ENCODE peak calls at places on chromosomes 4 and X, in six cellular contexts. Q is mammary epithelial cell, U is endothelial cell of umbilical vein, H is OCI-LY7, I is PC-9, N is pancreas. M is an unnamed sample.
A peak's percentile ranks its signal among the peaks of the same experiment; 100 is the strongest.

GRCh38 chr4:100162027-100162685 is 28.1 kb downstream of the DDIT4L start:
- DNase-seq in Q (no peak), U (peak; percentile 19), H (peak; percentile 18), I (no peak), N (no peak), M (no peak)

GRCh38 chr4:10611673-10612072 is 72.9 kb downstream of the CLNK start:
- DNase-seq in Q (peak; percentile 73), U (peak; percentile 76), H (no peak), I (peak; percentile 28), N (no peak), M (no peak)

GRCh38 chr4:31328921-31329320 is 608.8 kb downstream of the PCDH7 start:
- DNase-seq in Q (no peak), U (no peak), H (no peak), I (no peak), N (no peak), M (no peak)

GRCh38 chrX:47217121-47217851 is 1.2 kb upstream of the CDK16 start:
- DNase-seq in Q (peak; percentile 86), U (no peak), H (no peak), I (peak; percentile 35), N (peak; percentile 35), M (no peak)

GRCh38 chr4:39770005-39770404 is 72.1 kb downstream of the UBE2K start:
- DNase-seq in Q (no peak), U (no peak), H (no peak), I (no peak), N (no peak), M (no peak)

GRCh38 chr4:81052119-81053068 is 21.9 kb downstream of the BMP3 start:
- DNase-seq in Q (peak; percentile 26), U (peak; percentile 52), H (peak; percentile 99), I (peak; percentile 44), N (peak; percentile 59), M (peak; percentile 61)

GRCh38 chrX:154655346-154655745 is 2.0 kb upstream of the CTAG2 start:
- DNase-seq in Q (no peak), U (no peak), H (no peak), I (no peak), N (no peak), M (no peak)

GRCh38 chrX:43693602-43694406 is 37.7 kb downstream of the MAOA start:
- DNase-seq in Q (no peak), U (peak; percentile 76), H (no peak), I (no peak), N (peak; percentile 62), M (peak; percentile 28)

GRCh38 chr4:8534129-8534528 is 46.1 kb upstream of the GPR78 start:
- DNase-seq in Q (peak; percentile 97), U (peak; percentile 23), H (no peak), I (peak; percentile 71), N (peak; percentile 80), M (peak; percentile 37)

GRCh38 chrX:68997461-68997860 is 167.8 kb downstream of the PJA1 start:
- DNase-seq in Q (no peak), U (peak; percentile 57), H (no peak), I (no peak), N (no peak), M (no peak)
- H3K4me1 ChIP-seq in Q (peaks cover 37% of the 10 kb centered on the region), U (peaks cover 23% of the 10 kb centered on the region), H (no peaks in the 10 kb centered on the region), I (peaks cover 28% of the 10 kb centered on the region), N (no peaks in the 10 kb centered on the region), M (peaks cover 8% of the 10 kb centered on the region)

GRCh38 chr4:170071196-170071595 is 18.6 kb downstream of the AADAT start:
- DNase-seq in Q (no peak), U (no peak), H (no peak), I (no peak), N (no peak), M (no peak)
- H3K36me3 ChIP-seq in Q (peaks cover 14% of the 10 kb centered on the region), U (no peaks in the 10 kb centered on the region), H (no peaks in the 10 kb centered on the region), I (no peaks in the 10 kb centered on the region), N (no peaks in the 10 kb centered on the region), M (no peaks in the 10 kb centered on the region)

DNA sequence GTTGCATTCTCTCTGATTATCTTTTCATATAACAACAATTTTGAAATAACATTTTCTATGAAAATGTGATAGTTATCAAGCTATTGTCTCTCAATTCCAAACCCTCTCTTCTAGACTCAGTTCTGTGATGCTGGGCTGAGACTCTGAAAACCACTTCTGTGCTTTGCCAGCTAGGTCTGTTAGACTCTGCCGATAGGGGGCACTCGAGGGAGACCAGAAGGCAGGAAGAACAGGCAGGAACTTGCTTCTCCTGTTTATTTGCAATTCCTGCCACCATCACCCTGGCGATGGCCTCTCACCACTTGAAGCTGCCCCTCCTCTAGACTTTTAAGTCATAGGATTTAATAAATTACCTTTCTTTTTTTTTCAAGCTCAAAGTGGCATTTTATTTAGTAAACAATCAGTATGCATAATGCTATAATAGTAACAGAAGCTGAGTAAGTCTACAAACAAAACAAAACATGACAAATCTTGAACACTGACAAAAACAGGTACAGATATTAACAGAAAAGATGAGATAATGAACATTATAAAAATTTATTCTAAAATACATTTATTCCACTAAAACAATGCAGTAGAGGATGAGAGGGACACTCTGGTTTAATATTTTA is 49.7 kb downstream of the RASL11B start:
- DNase-seq in Q (peak; percentile 73), U (peak; percentile 76), H (peak; percentile 80), I (peak; percentile 71), N (peak; percentile 81), M (peak; percentile 59)
- TF ChIP-seq CTCF in Q (peak; percentile 94), U (peak; percentile 85), H (peak; percentile 97), I (peak; percentile 80), N (peak; percentile 60), M (peak; percentile 64)

GRCh38 chr4:151250706-151251105 is 26.3 kb upstream of the PRSS48 start:
- DNase-seq in Q (no peak), U (no peak), H (no peak), I (no peak), N (no peak), M (no peak)

GRCh38 chr4:151242305-151242704 is 34.7 kb upstream of the PRSS48 start:
- DNase-seq in Q (no peak), U (no peak), H (no peak), I (no peak), N (no peak), M (no peak)

GRCh38 chr4:151248519-151248918 is 28.4 kb upstream of the PRSS48 start:
- DNase-seq in Q (no peak), U (no peak), H (no peak), I (no peak), N (no peak), M (no peak)

GRCh38 chr4:151247395-151247794 is 29.6 kb upstream of the PRSS48 start:
- DNase-seq in Q (no peak), U (no peak), H (no peak), I (no peak), N (no peak), M (no peak)

GRCh38 chr4:151246742-151247141 is 30.2 kb upstream of the PRSS48 start:
- DNase-seq in Q (no peak), U (no peak), H (no peak), I (no peak), N (no peak), M (no peak)
- H3K4me1 ChIP-seq in Q (no peaks in the 10 kb centered on the region), U (peaks cover 2% of the 10 kb centered on the region), H (no peaks in the 10 kb centered on the region), I (no peaks in the 10 kb centered on the region), N (peaks cover 11% of the 10 kb centered on the region), M (peaks cover 5% of the 10 kb centered on the region)

GRCh38 chr4:139317635-139318034 is 15.4 kb upstream of the NDUFC1 start:
- DNase-seq in Q (no peak), U (no peak), H (no peak), I (no peak), N (no peak), M (no peak)
- H3K36me3 ChIP-seq in Q (no peaks in the 10 kb centered on the region), U (no peaks in the 10 kb centered on the region), H (peaks cover 79% of the 10 kb centered on the region), I (no peaks in the 10 kb centered on the region), N (no peaks in the 10 kb centered on the region), M (no peaks in the 10 kb centered on the region)

GRCh38 chrX:132958086-132958703 is at the start of gene HS6ST2:
- DNase-seq in Q (no peak), U (peak; percentile 1), H (no peak), I (peak; percentile 58), N (peak; percentile 33), M (peak; percentile 48)
- TF ChIP-seq CTCF in Q (no peak), U (no peak), H (no peak), I (peak; percentile 37), N (no peak), M (no peak)

GRCh38 chr4:6991249-6991648 is 51.9 kb upstream of the TADA2B start:
- DNase-seq in Q (no peak), U (no peak), H (no peak), I (no peak), N (no peak), M (no peak)

GRCh38 chr4:6990661-6991060 is 52.5 kb upstream of the TADA2B start:
- DNase-seq in Q (no peak), U (no peak), H (no peak), I (no peak), N (no peak), M (no peak)

GRCh38 chr4:6996481-6996880 is 46.7 kb upstream of the TADA2B start:
- DNase-seq in Q (no peak), U (no peak), H (no peak), I (no peak), N (no peak), M (no peak)

GRCh38 chr4:6991771-6992557 is 51.2 kb upstream of the TADA2B start:
- DNase-seq in Q (peak; percentile 96), U (peak; percentile 86), H (no peak), I (peak; percentile 46), N (peak; percentile 43), M (no peak)

GRCh38 chr4:6992728-6993655 is 50.2 kb upstream of the TADA2B start:
- DNase-seq in Q (peak; percentile 68), U (no peak), H (no peak), I (peak; percentile 40), N (no peak), M (no peak)
- H3K4me1 ChIP-seq in Q (peaks cover 52% of the 10 kb centered on the region), U (peaks cover 21% of the 10 kb centered on the region), H (peaks cover 8% of the 10 kb centered on the region), I (peaks cover 19% of the 10 kb centered on the region), N (peaks cover 15% of the 10 kb centered on the region), M (peaks cover 32% of the 10 kb centered on the region)

DNA sequence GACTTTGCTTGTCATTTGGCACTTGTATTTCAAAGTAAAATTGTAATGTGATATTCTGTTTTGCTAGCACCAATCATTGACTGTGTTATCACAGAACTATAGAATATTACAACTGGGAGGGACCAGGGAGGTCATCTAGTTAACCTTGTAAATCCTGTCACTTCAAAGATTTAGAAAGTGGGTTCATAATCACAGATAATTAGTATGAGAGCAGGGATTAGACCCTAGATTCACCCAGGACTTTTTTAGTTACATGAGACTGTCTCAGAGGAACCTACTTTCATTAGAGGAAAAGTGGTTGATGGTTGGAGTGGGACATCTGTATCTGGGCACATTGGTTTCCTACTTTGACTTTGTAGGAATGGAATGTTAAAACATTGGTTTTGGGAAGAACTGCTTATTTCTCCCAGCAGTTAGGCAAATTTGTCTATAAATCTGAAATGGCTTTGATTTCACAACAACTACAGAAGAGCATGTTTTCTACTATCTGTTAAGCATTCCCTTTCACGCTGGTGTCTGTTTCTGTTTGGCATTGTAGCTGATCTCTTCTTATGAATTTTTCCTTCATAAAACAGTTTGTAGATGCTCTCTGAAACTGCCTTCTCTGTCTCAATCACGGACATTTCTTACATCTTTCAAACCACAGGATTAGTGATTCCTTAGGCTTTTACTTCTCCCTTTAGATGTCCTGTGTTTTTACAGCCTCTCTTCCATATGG is 144.1 kb downstream of the DIPK2B start:
- DNase-seq in Q (no peak), U (no peak), H (no peak), I (no peak), N (no peak), M (no peak)
- H3K36me3 ChIP-seq in Q (peaks cover 28% of the 10 kb centered on the region), U (no peaks in the 10 kb centered on the region), H (peaks cover 39% of the 10 kb centered on the region), I (no peaks in the 10 kb centered on the region), N (no peaks in the 10 kb centered on the region), M (no peaks in the 10 kb centered on the region)